ENCODE peak calls at places on chromosomes 4 and X, in six cellular contexts. K is GM12878, P is HCT116, A is K562, Q is HepG2, X is H1. J is an unnamed sample. For H3K4me1, the result is how much of the 10 kb centered on the place peaks cover.

GRCh38 chr4:110620352-110621327 is 2.2 kb downstream of the PITX2 start:
- DNase-seq in K (no peak), P (no peak), A (no peak), Q (no peak), X (no peak), J (no peak)

GRCh38 chr4:40507977-40508376 is 121.7 kb downstream of the RBM47 start:
- DNase-seq in K (no peak), P (no peak), A (no peak), Q (no peak), X (no peak), J (no peak)

GRCh38 chrX:13658602-13659001 is 5.7 kb downstream of the TCEANC start:
- DNase-seq in K (no peak), P (peak), A (peak), Q (peak), X (no peak), J (no peak)

GRCh38 chr4:88054229-88054628 is 46.8 kb downstream of the PKD2 start:
- DNase-seq in K (no peak), P (no peak), A (no peak), Q (no peak), X (no peak), J (no peak)

GRCh38 chr4:157271166-157271869 is 50.8 kb downstream of the GRIA2 start:
- DNase-seq in K (no peak), P (no peak), A (no peak), Q (no peak), X (no peak), J (no peak)

GRCh38 chrX:98028691-98029090 is 1145.0 kb downstream of the RPA4 start:
- DNase-seq in K (no peak), P (no peak), A (no peak), Q (no peak), X (no peak), J (no peak)

GRCh38 chr4:56465599-56466295 is 1.7 kb upstream of the SRP72 start:
- DNase-seq in K (no peak), P (no peak), A (no peak), Q (no peak), X (no peak), J (no peak)

GRCh38 chrX:25534096-25534495 is 518.3 kb upstream of the ARX start:
- DNase-seq in K (no peak), P (no peak), A (no peak), Q (no peak), X (no peak), J (no peak)

GRCh38 chr4:17595471-17596005 is 18.5 kb downstream of the LAP3 start:
- DNase-seq in K (peak), P (no peak), A (no peak), Q (no peak), X (no peak), J (no peak)

GRCh38 chrX:45485682-45486081 is 285.0 kb upstream of the DIPK2B start:
- DNase-seq in K (no peak), P (no peak), A (no peak), Q (no peak), X (no peak), J (no peak)

GRCh38 chrX:152897216-152898144 is at the start of gene ZNF185:
- DNase-seq in K (no peak), P (no peak), A (peak), Q (no peak), X (no peak), J (peak)

GRCh38 chrX:38060331-38060878 is 54.1 kb downstream of the SYTL5 start:
- DNase-seq in K (no peak), P (no peak), A (no peak), Q (no peak), X (no peak), J (no peak)

GRCh38 chr4:88697113-88697512 is 516 bp downstream of the NAP1L5 start:
- DNase-seq in K (no peak), P (no peak), A (no peak), Q (no peak), X (no peak), J (no peak)

GRCh38 chr4:127732623-127733199 is 2.5 kb downstream of the SLC25A31 start:
- DNase-seq in K (peak), P (peak), A (no peak), Q (peak), X (no peak), J (peak)

GRCh38 chr4:56505269-56506109 is at the start of gene ARL9:
- DNase-seq in K (no peak), P (no peak), A (no peak), Q (no peak), X (peak), J (peak)

GRCh38 chr4:140688711-140689598 is 67.2 kb downstream of the TBC1D9 start:
- DNase-seq in K (no peak), P (no peak), A (no peak), Q (no peak), X (no peak), J (no peak)

GRCh38 chr4:109945056-109945455 is 32.4 kb downstream of the EGF start:
- DNase-seq in K (no peak), P (no peak), A (peak), Q (peak), X (no peak), J (no peak)

GRCh38 chr4:121376097-121376496 is 4.7 kb downstream of the QRFPR start:
- DNase-seq in K (no peak), P (no peak), A (no peak), Q (no peak), X (no peak), J (no peak)

GRCh38 chr4:8427761-8428287 is 12.7 kb downstream of the ACOX3 start:
- DNase-seq in K (no peak), P (no peak), A (no peak), Q (peak), X (no peak), J (no peak)

GRCh38 chr4:78612398-78613005 is 60.9 kb downstream of the ANXA3 start:
- DNase-seq in K (no peak), P (no peak), A (no peak), Q (peak), X (no peak), J (no peak)

GRCh38 chr4:173025131-173025530 is 143.5 kb upstream of the GALNT7 start:
- DNase-seq in K (peak), P (peak), A (peak), Q (peak), X (peak), J (peak)

GRCh38 chrX:34629572-34629971 is 27.5 kb downstream of the TMEM47 start:
- DNase-seq in K (no peak), P (no peak), A (no peak), Q (no peak), X (no peak), J (no peak)

GRCh38 chr4:119286377-119287002 is 35.4 kb downstream of the FABP2 start:
- DNase-seq in K (no peak), P (peak), A (no peak), Q (peak), X (no peak), J (no peak)

GRCh38 chr4:23084559-23085248 is 392.0 kb downstream of the GBA3 start:
- DNase-seq in K (no peak), P (no peak), A (no peak), Q (no peak), X (no peak), J (peak)

GRCh38 chr4:15707363-15707715 is 4.5 kb downstream of the BST1 start:
- DNase-seq in K (no peak), P (no peak), A (no peak), Q (no peak), X (no peak), J (no peak)

GRCh38 chr4:10267066-10267465 is 150.5 kb upstream of the WDR1 start:
- DNase-seq in K (no peak), P (no peak), A (no peak), Q (no peak), X (no peak), J (no peak)

GRCh38 chrX:139930923-139931645 is 1.8 kb downstream of the ATP11C start:
- DNase-seq in K (no peak), P (no peak), A (peak), Q (peak), X (no peak), J (no peak)

GRCh38 chr4:148216866-148217814 is 225.1 kb downstream of the NR3C2 start:
- DNase-seq in K (peak), P (no peak), A (no peak), Q (no peak), X (no peak), J (no peak)

GRCh38 chr4:122668241-122668640 is 47.4 kb upstream of the IL21 start:
- DNase-seq in K (no peak), P (no peak), A (no peak), Q (no peak), X (no peak), J (no peak)

GRCh38 chr4:180950377-180950776 is 1292.8 kb upstream of the TENM3 start:
- DNase-seq in K (no peak), P (no peak), A (no peak), Q (no peak), X (no peak), J (no peak)

GRCh38 chr4:180949825-180950224 is 1293.4 kb upstream of the TENM3 start:
- DNase-seq in K (no peak), P (no peak), A (no peak), Q (no peak), X (no peak), J (no peak)

GRCh38 chr4:180951312-180951711 is 1291.9 kb upstream of the TENM3 start:
- DNase-seq in K (no peak), P (no peak), A (no peak), Q (no peak), X (no peak), J (no peak)

DNA sequence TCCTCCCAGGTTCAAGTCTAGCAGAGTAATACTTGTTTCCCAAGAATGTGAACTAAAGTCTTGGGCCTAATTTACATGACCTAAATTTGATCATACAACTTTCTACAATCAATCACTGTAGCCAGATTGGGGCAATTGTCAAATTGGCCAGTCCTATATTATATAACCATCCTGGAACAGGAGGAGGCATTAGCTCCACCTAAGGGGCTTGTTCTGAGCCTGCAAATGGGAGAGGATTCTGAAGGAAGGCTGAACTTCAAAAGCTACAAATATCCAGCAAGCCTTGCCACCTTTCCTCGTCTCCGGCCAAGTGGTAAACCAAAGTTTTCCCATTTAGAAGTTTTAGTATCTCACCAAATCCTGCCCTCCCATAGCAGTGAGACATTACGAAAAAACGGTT is 1289.6 kb upstream of the TENM3 start:
- DNase-seq in K (no peak), P (peak), A (no peak), Q (peak), X (no peak), J (no peak)
- TF ChIP-seq ZNF274 in K (no peak), P (no peak), A (no peak), Q (no peak), X (no peak), J (no peak)

DNA sequence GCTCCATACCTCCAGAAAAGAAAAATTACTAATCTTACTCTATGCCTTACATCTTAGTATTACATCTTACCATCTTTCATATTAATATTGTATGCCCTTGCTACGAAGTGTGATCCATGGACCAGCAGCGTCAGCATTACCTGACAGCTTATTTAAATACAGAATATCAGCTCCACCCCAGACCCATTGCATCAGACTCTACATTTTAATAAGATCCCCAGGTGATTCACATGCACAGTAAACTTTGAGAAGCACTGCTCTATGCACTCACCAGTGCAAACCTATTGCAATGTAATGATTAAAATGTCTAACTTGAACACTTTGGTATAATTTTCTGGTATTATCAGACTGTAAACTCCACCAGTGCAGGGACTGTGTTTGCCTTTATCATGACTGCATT is 14.1 kb upstream of the SH3D19 start:
- DNase-seq in K (no peak), P (no peak), A (no peak), Q (no peak), X (no peak), J (no peak)
- H3K4me3 ChIP-seq in K (no peak), P (no peak), A (no peak), Q (no peak), X (no peak), J (no peak)

DNA sequence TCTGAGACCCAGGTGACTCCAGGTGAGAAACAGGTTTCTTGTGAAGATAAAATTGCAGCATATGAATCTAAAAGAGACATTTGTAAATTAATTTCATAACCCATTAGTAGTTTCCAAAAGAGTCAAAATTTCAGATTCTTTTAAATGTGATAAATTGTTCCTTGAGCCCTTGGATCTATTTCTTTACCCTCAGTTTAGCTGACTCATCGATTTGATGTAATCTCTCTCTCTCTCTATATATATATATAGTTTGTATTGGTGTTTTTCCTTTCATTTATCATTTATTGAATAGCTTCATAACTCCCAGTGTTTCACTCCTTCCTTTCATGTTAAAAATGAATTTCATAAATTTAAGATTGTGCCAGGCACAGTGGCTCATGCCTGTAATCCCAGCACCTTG is 96.9 kb downstream of the RAPGEF2 start:
- DNase-seq in K (no peak), P (no peak), A (no peak), Q (no peak), X (no peak), J (no peak)
- H3K4me1 ChIP-seq in K (under half), P (under half), A (under half), Q (under half), X (under half), J (under half)

GRCh38 chr4:108683479-108683878 is 33.1 kb downstream of the OSTC start:
- DNase-seq in K (no peak), P (peak), A (no peak), Q (peak), X (no peak), J (no peak)
- TF ChIP-seq ZNF274 in K (no peak), P (no peak), A (no peak), Q (no peak), X (no peak), J (no peak)

GRCh38 chr4:1042352-1043025 is 31.1 kb downstream of the FGFRL1 start:
- DNase-seq in K (no peak), P (no peak), A (no peak), Q (no peak), X (no peak), J (no peak)

GRCh38 chr4:1043658-1044468 is 32.4 kb downstream of the FGFRL1 start:
- DNase-seq in K (no peak), P (peak), A (peak), Q (peak), X (peak), J (peak)

GRCh38 chr4:1041936-1042330 is 30.5 kb downstream of the FGFRL1 start:
- DNase-seq in K (no peak), P (no peak), A (no peak), Q (no peak), X (no peak), J (no peak)

GRCh38 chr4:1044469-1045192 is 33.2 kb downstream of the FGFRL1 start:
- DNase-seq in K (no peak), P (no peak), A (no peak), Q (no peak), X (no peak), J (no peak)

GRCh38 chr4:1043162-1043561 is 31.7 kb downstream of the FGFRL1 start:
- DNase-seq in K (no peak), P (no peak), A (no peak), Q (no peak), X (no peak), J (no peak)
- H3K4me3 ChIP-seq in K (no peak), P (peak), A (no peak), Q (no peak), X (no peak), J (no peak)

DNA sequence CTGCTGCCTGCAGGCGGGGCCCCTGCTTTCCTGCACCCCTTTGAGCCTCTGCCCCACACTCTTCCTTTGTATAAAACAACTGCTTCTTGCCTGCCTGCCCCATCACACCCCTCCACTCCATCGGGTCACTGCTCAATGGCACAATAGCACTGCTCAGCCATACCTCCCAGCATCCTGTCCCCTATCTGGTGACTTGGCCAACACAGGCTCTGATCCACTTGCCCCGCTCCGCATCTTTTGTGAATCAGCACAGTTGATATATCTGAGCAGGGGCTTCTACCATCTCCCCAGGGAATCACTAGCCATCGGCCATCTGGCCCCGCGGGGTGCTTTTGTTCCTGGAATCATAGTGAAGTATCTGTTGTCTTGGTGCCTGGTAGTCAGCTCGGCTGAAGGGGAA is 45.3 kb downstream of the MAP7D3 start:
- DNase-seq in K (no peak), P (no peak), A (no peak), Q (no peak), X (no peak), J (no peak)
- H3K4me1 ChIP-seq in K (under half), P (under half), A (under half), Q (under half), X (under half), J (under half)

J was measured in NT2/D1.